ENCODE peak calls at places on chromosomes 12 and 14, in nine cellular contexts. One of them, this sample, is unnamed.

GRCh38 chr14:79404874-79405273 is 806.4 kb downstream of the DIO2 start:
- DNase-seq in left lung: no peak
- DNase-seq in glutamatergic neuron: no peak
- DNase-seq in epithelial cell of proximal tubule: no peak
- DNase-seq in lung: no peak
- DNase-seq in endothelial cell: no peak
- DNase-seq in tibial nerve: no peak
- DNase-seq in tibial artery: no peak
- DNase-seq in body of pancreas: no peak
- DNase-seq in this sample: no peak

GRCh38 chr12:132651444-132652100 is 33.0 kb downstream of the P2RX2 start:
- DNase-seq in lung: no peak
- DNase-seq in endothelial cell: no peak
- DNase-seq in tibial nerve: no peak
- DNase-seq in glutamatergic neuron: no peak
- DNase-seq in epithelial cell of proximal tubule: no peak
- DNase-seq in tibial artery: no peak
- DNase-seq in body of pancreas: no peak
- DNase-seq in left lung: peak
- DNase-seq in this sample: no peak

GRCh38 chr14:96683575-96684289 is 113.5 kb upstream of the VRK1 start:
- DNase-seq in endothelial cell: no peak
- DNase-seq in epithelial cell of proximal tubule: no peak
- DNase-seq in lung: no peak
- DNase-seq in glutamatergic neuron: no peak
- DNase-seq in body of pancreas: no peak
- DNase-seq in left lung: no peak
- DNase-seq in tibial artery: no peak
- DNase-seq in tibial nerve: no peak
- DNase-seq in this sample: no peak

GRCh38 chr12:78403136-78403535 is 461.4 kb upstream of the SYT1 start:
- DNase-seq in endothelial cell: no peak
- DNase-seq in left lung: no peak
- DNase-seq in glutamatergic neuron: no peak
- DNase-seq in epithelial cell of proximal tubule: peak
- DNase-seq in body of pancreas: no peak
- DNase-seq in lung: no peak
- DNase-seq in tibial nerve: no peak
- DNase-seq in tibial artery: no peak
- DNase-seq in this sample: no peak

GRCh38 chr12:122987086-122987951 is 6.8 kb downstream of the ARL6IP4 start:
- DNase-seq in glutamatergic neuron: no peak
- DNase-seq in tibial nerve: no peak
- DNase-seq in lung: no peak
- DNase-seq in body of pancreas: no peak
- DNase-seq in left lung: no peak
- DNase-seq in tibial artery: no peak
- DNase-seq in endothelial cell: no peak
- DNase-seq in epithelial cell of proximal tubule: no peak
- DNase-seq in this sample: no peak

GRCh38 chr14:104676694-104677505 is 12.5 kb upstream of the INF2 start:
- DNase-seq in lung: no peak
- DNase-seq in epithelial cell of proximal tubule: no peak
- DNase-seq in tibial nerve: no peak
- DNase-seq in tibial artery: no peak
- DNase-seq in left lung: peak
- DNase-seq in endothelial cell: peak
- DNase-seq in glutamatergic neuron: peak
- DNase-seq in body of pancreas: no peak
- DNase-seq in this sample: peak

GRCh38 chr12:3249081-3249800 is 172.1 kb downstream of the TSPAN9 start:
- DNase-seq in body of pancreas: no peak
- DNase-seq in left lung: peak
- DNase-seq in epithelial cell of proximal tubule: no peak
- DNase-seq in glutamatergic neuron: no peak
- DNase-seq in endothelial cell: no peak
- DNase-seq in tibial nerve: no peak
- DNase-seq in lung: no peak
- DNase-seq in tibial artery: no peak
- DNase-seq in this sample: no peak

GRCh38 chr14:77059276-77059934 is 30.9 kb upstream of the IRF2BPL start:
- DNase-seq in left lung: no peak
- DNase-seq in epithelial cell of proximal tubule: peak
- DNase-seq in tibial nerve: no peak
- DNase-seq in tibial artery: no peak
- DNase-seq in body of pancreas: peak
- DNase-seq in glutamatergic neuron: peak
- DNase-seq in lung: no peak
- DNase-seq in endothelial cell: no peak
- DNase-seq in this sample: no peak

GRCh38 chr12:32507559-32508276 is 108.4 kb downstream of the FGD4 start:
- DNase-seq in body of pancreas: no peak
- DNase-seq in left lung: no peak
- DNase-seq in glutamatergic neuron: peak
- DNase-seq in endothelial cell: no peak
- DNase-seq in tibial artery: no peak
- DNase-seq in epithelial cell of proximal tubule: no peak
- DNase-seq in lung: no peak
- DNase-seq in tibial nerve: no peak
- DNase-seq in this sample: no peak

GRCh38 chr12:6452908-6453630 is 1.2 kb downstream of the TAPBPL start:
- DNase-seq in left lung: no peak
- DNase-seq in tibial artery: no peak
- DNase-seq in tibial nerve: no peak
- DNase-seq in lung: peak
- DNase-seq in endothelial cell: no peak
- DNase-seq in glutamatergic neuron: no peak
- DNase-seq in body of pancreas: no peak
- DNase-seq in epithelial cell of proximal tubule: no peak
- DNase-seq in this sample: no peak

GRCh38 chr12:6773662-6774351 is 1.5 kb downstream of the LAG3 start:
- DNase-seq in tibial artery: no peak
- DNase-seq in lung: no peak
- DNase-seq in tibial nerve: no peak
- DNase-seq in epithelial cell of proximal tubule: no peak
- DNase-seq in endothelial cell: no peak
- DNase-seq in left lung: no peak
- DNase-seq in glutamatergic neuron: no peak
- DNase-seq in body of pancreas: no peak
- DNase-seq in this sample: peak

GRCh38 chr12:117685115-117685926 is 283.5 kb downstream of the KSR2 start:
- DNase-seq in endothelial cell: peak
- DNase-seq in glutamatergic neuron: peak
- DNase-seq in tibial nerve: peak
- DNase-seq in epithelial cell of proximal tubule: peak
- DNase-seq in lung: no peak
- DNase-seq in left lung: no peak
- DNase-seq in tibial artery: peak
- DNase-seq in body of pancreas: peak
- DNase-seq in this sample: peak

GRCh38 chr12:49198431-49199155 is 9.7 kb upstream of the TUBA1A start:
- DNase-seq in left lung: no peak
- DNase-seq in tibial nerve: no peak
- DNase-seq in endothelial cell: no peak
- DNase-seq in epithelial cell of proximal tubule: no peak
- DNase-seq in tibial artery: no peak
- DNase-seq in body of pancreas: peak
- DNase-seq in lung: no peak
- DNase-seq in glutamatergic neuron: no peak
- DNase-seq in this sample: no peak

GRCh38 chr14:79708991-79709390 is 502.3 kb downstream of the DIO2 start:
- DNase-seq in lung: no peak
- DNase-seq in body of pancreas: no peak
- DNase-seq in left lung: no peak
- DNase-seq in tibial nerve: no peak
- DNase-seq in glutamatergic neuron: no peak
- DNase-seq in epithelial cell of proximal tubule: no peak
- DNase-seq in tibial artery: no peak
- DNase-seq in endothelial cell: no peak
- DNase-seq in this sample: no peak

GRCh38 chr12:93573552-93574223 is 1.2 kb downstream of the SOCS2 start:
- DNase-seq in left lung: no peak
- DNase-seq in tibial artery: peak
- DNase-seq in glutamatergic neuron: no peak
- DNase-seq in tibial nerve: no peak
- DNase-seq in epithelial cell of proximal tubule: no peak
- DNase-seq in endothelial cell: no peak
- DNase-seq in body of pancreas: no peak
- DNase-seq in lung: no peak
- DNase-seq in this sample: peak

GRCh38 chr12:125512541-125513298 is 447.5 kb downstream of the AACS start:
- DNase-seq in tibial nerve: no peak
- DNase-seq in body of pancreas: no peak
- DNase-seq in endothelial cell: no peak
- DNase-seq in tibial artery: no peak
- DNase-seq in left lung: peak
- DNase-seq in lung: no peak
- DNase-seq in glutamatergic neuron: no peak
- DNase-seq in epithelial cell of proximal tubule: no peak
- DNase-seq in this sample: no peak

GRCh38 chr12:89949457-89950195 is 241.0 kb upstream of the ATP2B1 start:
- DNase-seq in left lung: no peak
- DNase-seq in lung: no peak
- DNase-seq in glutamatergic neuron: no peak
- DNase-seq in body of pancreas: peak
- DNase-seq in tibial nerve: peak
- DNase-seq in epithelial cell of proximal tubule: peak
- DNase-seq in tibial artery: peak
- DNase-seq in endothelial cell: peak
- DNase-seq in this sample: no peak

GRCh38 chr12:75635606-75636444 is 124.4 kb upstream of the KRR1 start:
- DNase-seq in tibial nerve: no peak
- DNase-seq in endothelial cell: no peak
- DNase-seq in lung: no peak
- DNase-seq in glutamatergic neuron: no peak
- DNase-seq in body of pancreas: no peak
- DNase-seq in left lung: no peak
- DNase-seq in tibial artery: no peak
- DNase-seq in epithelial cell of proximal tubule: no peak
- DNase-seq in this sample: no peak

GRCh38 chr12:53185582-53186153 is 4.9 kb upstream of the CSAD start:
- DNase-seq in body of pancreas: no peak
- DNase-seq in endothelial cell: no peak
- DNase-seq in epithelial cell of proximal tubule: no peak
- DNase-seq in lung: no peak
- DNase-seq in tibial nerve: no peak
- DNase-seq in tibial artery: no peak
- DNase-seq in glutamatergic neuron: no peak
- DNase-seq in left lung: no peak
- DNase-seq in this sample: no peak
- TF ChIP-seq CTCF in body of pancreas: no peak
- TF ChIP-seq CTCF in endothelial cell: no peak
- TF ChIP-seq CTCF in epithelial cell of proximal tubule: peak
- TF ChIP-seq CTCF in lung: no peak
- TF ChIP-seq CTCF in tibial nerve: no peak
- TF ChIP-seq CTCF in tibial artery: no peak
- TF ChIP-seq CTCF in glutamatergic neuron: no peak
- TF ChIP-seq CTCF in left lung: no peak
- TF ChIP-seq CTCF in this sample: no peak

DNA sequence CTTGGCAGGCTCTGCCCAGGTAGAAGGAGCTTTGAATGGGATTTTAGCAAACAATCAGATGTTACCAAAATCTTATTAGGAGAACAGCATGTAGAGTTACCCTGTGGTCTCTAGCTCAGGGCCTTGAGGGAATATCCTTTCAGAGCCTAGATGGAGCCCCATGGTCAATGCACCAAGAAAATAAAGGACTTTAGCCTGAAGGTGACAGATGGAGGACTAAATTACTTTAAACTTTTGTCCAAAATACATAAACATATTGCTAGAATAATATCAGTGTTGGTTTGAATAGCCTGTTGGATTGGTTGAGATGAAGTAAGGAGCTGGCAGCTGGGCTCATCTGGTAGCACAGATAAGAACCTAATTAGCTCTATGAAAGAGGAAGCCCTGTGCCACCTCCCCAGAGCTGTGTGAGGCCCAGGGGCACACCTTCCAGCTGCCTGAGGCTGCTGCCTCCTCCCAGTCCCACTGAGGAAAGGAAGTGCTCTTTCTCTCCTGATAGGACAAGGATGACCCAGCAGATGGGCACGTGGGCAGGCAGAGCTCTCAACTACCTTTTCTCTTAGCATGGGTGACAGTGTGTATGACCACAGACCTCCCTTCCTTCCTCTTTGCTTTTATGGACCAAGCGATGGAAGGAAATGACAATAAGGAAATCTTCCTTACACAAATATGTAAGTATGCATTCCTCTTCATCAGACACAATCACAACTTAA is 127.4 kb upstream of the AMIGO2 start:
- DNase-seq in lung: peak
- DNase-seq in epithelial cell of proximal tubule: no peak
- DNase-seq in left lung: peak
- DNase-seq in body of pancreas: no peak
- DNase-seq in tibial artery: no peak
- DNase-seq in endothelial cell: no peak
- DNase-seq in glutamatergic neuron: no peak
- DNase-seq in tibial nerve: no peak
- DNase-seq in this sample: no peak
- TF ChIP-seq CTCF in lung: no peak
- TF ChIP-seq CTCF in epithelial cell of proximal tubule: no peak
- TF ChIP-seq CTCF in left lung: no peak
- TF ChIP-seq CTCF in body of pancreas: no peak
- TF ChIP-seq CTCF in tibial artery: no peak
- TF ChIP-seq CTCF in endothelial cell: no peak
- TF ChIP-seq CTCF in glutamatergic neuron: no peak
- TF ChIP-seq CTCF in tibial nerve: no peak
- TF ChIP-seq CTCF in this sample: no peak

GRCh38 chr14:65604946-65605345 is 192.4 kb downstream of the FUT8 start:
- DNase-seq in endothelial cell: no peak
- DNase-seq in epithelial cell of proximal tubule: no peak
- DNase-seq in glutamatergic neuron: no peak
- DNase-seq in lung: no peak
- DNase-seq in left lung: no peak
- DNase-seq in tibial artery: no peak
- DNase-seq in body of pancreas: no peak
- DNase-seq in tibial nerve: no peak
- DNase-seq in this sample: no peak
- TF ChIP-seq CTCF in endothelial cell: no peak
- TF ChIP-seq CTCF in epithelial cell of proximal tubule: no peak
- TF ChIP-seq CTCF in glutamatergic neuron: no peak
- TF ChIP-seq CTCF in lung: no peak
- TF ChIP-seq CTCF in left lung: no peak
- TF ChIP-seq CTCF in tibial artery: no peak
- TF ChIP-seq CTCF in body of pancreas: no peak
- TF ChIP-seq CTCF in tibial nerve: no peak
- TF ChIP-seq CTCF in this sample: no peak

DNA sequence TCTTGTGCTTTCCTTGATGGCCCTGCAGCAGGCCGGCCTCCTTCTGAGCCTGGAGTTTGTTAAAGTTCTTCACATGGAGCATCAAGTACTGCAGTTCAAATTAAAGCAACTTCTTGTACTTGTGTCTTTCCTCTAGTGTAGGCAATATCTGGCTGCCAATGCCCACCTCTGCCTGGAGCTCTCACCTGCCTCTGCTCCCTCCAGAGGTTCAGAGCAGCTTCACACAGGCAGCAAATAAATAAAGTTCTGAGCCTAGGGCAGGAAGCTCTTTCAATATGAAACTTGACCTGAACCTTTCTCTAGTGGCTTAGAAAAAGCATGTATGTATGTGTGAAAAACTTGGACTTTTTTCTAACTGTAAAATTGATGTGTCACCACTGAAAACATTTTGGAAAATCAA is 65.9 kb downstream of the ITPR2 start:
- DNase-seq in glutamatergic neuron: no peak
- DNase-seq in tibial nerve: no peak
- DNase-seq in lung: no peak
- DNase-seq in tibial artery: no peak
- DNase-seq in epithelial cell of proximal tubule: no peak
- DNase-seq in endothelial cell: no peak
- DNase-seq in body of pancreas: peak
- DNase-seq in left lung: no peak
- DNase-seq in this sample: no peak
- TF ChIP-seq CTCF in glutamatergic neuron: no peak
- TF ChIP-seq CTCF in tibial nerve: no peak
- TF ChIP-seq CTCF in lung: no peak
- TF ChIP-seq CTCF in tibial artery: no peak
- TF ChIP-seq CTCF in epithelial cell of proximal tubule: peak
- TF ChIP-seq CTCF in endothelial cell: no peak
- TF ChIP-seq CTCF in body of pancreas: no peak
- TF ChIP-seq CTCF in left lung: no peak
- TF ChIP-seq CTCF in this sample: no peak

This sample was measured in nephron progenitor cell.